ENCODE peak calls at places on chromosome 4, in ten cellular contexts. X, C, S, T, L, V, W, K, A and M are unnamed samples.

GRCh38 chr4:84985952-84986351 is 19.5 kb upstream of the WDFY3 start:
- DNase-seq in L (peak), S (no peak), C (no peak), T (no peak), W (no peak), V (no peak), K (no peak), X (no peak), A (no peak), M (no peak)

GRCh38 chr4:6620296-6620695 is 20.2 kb upstream of the MRFAP1 start:
- DNase-seq in V (no peak), T (no peak), C (peak), A (no peak), W (no peak), S (no peak), L (no peak), K (no peak), X (no peak), M (no peak)

GRCh38 chr4:168124008-168124641 is 31.8 kb downstream of the ANXA10 start:
- DNase-seq in C (no peak), A (no peak), V (no peak), X (no peak), W (no peak), T (no peak), K (no peak), S (no peak), L (peak), M (peak)

GRCh38 chr4:56460085-56460484 is 7.3 kb upstream of the SRP72 start:
- DNase-seq in A (no peak), L (no peak), X (no peak), V (no peak), S (no peak), K (no peak), W (no peak), T (no peak), C (no peak), M (no peak)

GRCh38 chr4:109996531-109996930 is 83.8 kb downstream of the EGF start:
- DNase-seq in K (no peak), V (no peak), C (no peak), S (no peak), T (no peak), W (no peak), X (no peak), A (no peak), L (no peak), M (no peak)

GRCh38 chr4:1216869-1217294 is 32.0 kb downstream of the CTBP1 start:
- DNase-seq in V (peak), W (no peak), S (no peak), K (no peak), X (no peak), L (no peak), A (no peak), T (no peak), C (peak), M (no peak)

GRCh38 chr4:25722964-25723363 is 67.3 kb downstream of the SLC34A2 start:
- DNase-seq in S (no peak), T (no peak), A (no peak), K (peak), X (no peak), V (no peak), L (no peak), W (no peak), C (no peak), M (no peak)

GRCh38 chr4:5654791-5655190 is 53.6 kb downstream of the EVC2 start:
- DNase-seq in L (no peak), W (no peak), A (peak), C (no peak), X (no peak), T (no peak), V (no peak), S (no peak), K (no peak), M (no peak)

GRCh38 chr4:47075919-47076318 is 44.6 kb downstream of the GABRB1 start:
- DNase-seq in L (no peak), T (no peak), S (no peak), A (no peak), V (no peak), C (no peak), K (no peak), X (no peak), W (no peak), M (no peak)

GRCh38 chr4:170134821-170135220 is 45.1 kb upstream of the AADAT start:
- DNase-seq in W (no peak), K (no peak), C (no peak), L (no peak), T (no peak), S (no peak), A (peak), X (no peak), V (peak), M (no peak)

GRCh38 chr4:125765936-125766335 is 451.2 kb downstream of the FAT4 start:
- DNase-seq in X (no peak), K (no peak), S (no peak), C (no peak), L (peak), V (no peak), W (no peak), T (no peak), A (no peak), M (no peak)

GRCh38 chr4:153573881-153574807 is 108.0 kb downstream of the TMEM131L start:
- DNase-seq in S (peak), T (no peak), X (no peak), V (peak), K (peak), L (peak), A (peak), C (peak), W (peak), M (peak)

GRCh38 chr4:87073187-87073569 is 138.4 kb downstream of the AFF1 start:
- DNase-seq in V (no peak), S (no peak), L (no peak), K (no peak), C (no peak), W (no peak), X (no peak), T (no peak), A (no peak), M (no peak)

GRCh38 chr4:33063238-33063637 is 2343.1 kb downstream of the PCDH7 start:
- DNase-seq in T (no peak), V (no peak), K (no peak), W (no peak), A (no peak), C (no peak), S (no peak), L (peak), X (no peak), M (no peak)

GRCh38 chr4:6873291-6873690 is 36.3 kb upstream of the TBC1D14 start:
- DNase-seq in K (no peak), S (no peak), T (no peak), X (no peak), C (no peak), L (no peak), W (no peak), V (no peak), A (no peak), M (no peak)

GRCh38 chr4:25981749-25982148 is 67.7 kb downstream of the SMIM20 start:
- DNase-seq in A (no peak), T (no peak), C (no peak), V (no peak), X (no peak), W (no peak), L (no peak), K (peak), S (no peak), M (no peak)

GRCh38 chr4:145481942-145482208 is 222 bp downstream of the SMAD1 start:
- DNase-seq in V (no peak), A (no peak), S (no peak), X (no peak), W (no peak), T (no peak), K (no peak), C (no peak), L (no peak), M (no peak)

GRCh38 chr4:145484240-145484846 is 2.7 kb downstream of the SMAD1 start:
- DNase-seq in X (no peak), L (no peak), T (no peak), S (no peak), V (no peak), W (no peak), K (no peak), A (no peak), C (no peak), M (no peak)

GRCh38 chr4:145480257-145480656 is 1.4 kb upstream of the SMAD1 start:
- DNase-seq in W (no peak), T (no peak), X (no peak), V (no peak), K (no peak), S (no peak), A (no peak), L (no peak), C (no peak), M (no peak)

GRCh38 chr4:145482209-145483021 is 762 bp downstream of the SMAD1 start:
- DNase-seq in X (no peak), V (peak), L (peak), W (peak), S (peak), C (peak), T (no peak), A (peak), K (peak), M (peak)

DNA sequence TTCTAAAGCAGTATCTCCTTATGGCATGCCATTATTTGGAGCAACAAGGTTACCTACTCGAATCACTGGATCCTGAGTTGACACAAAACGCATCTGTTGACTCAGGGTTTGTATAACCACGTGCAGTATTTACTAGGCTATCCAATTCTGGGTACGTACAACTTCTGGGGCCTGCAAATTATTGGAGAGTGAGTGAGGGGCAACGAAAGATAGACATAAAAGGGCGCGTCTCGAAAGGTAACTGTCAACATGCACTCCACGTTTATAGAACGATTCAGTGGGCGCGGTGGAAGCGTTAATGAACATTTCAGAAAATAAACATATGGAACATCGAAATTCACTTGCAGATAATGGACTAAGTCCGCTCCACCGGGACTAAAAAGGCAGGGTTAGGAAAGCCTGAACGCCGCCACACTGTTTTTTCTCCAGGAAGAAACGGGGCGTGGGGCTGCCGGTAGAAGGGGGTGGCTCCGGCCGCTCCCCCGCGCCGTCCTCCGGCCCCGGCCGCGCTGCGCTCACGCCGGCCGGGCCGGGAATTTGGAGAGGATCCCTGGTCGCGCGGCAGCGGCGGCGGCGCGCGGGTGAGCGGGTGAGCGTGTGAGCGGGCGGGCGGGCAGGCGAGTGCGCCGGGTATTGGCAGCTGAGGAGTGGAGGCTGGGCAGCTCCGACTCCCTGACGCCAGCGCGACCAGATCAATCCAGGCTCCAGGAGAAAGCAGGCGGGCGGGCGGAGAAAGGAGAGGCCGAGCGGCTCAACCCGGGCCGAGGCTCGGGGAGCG is at the start of gene SMAD1:
- DNase-seq in A (peak), K (peak), C (peak), T (no peak), L (peak), X (peak), S (peak), W (peak), V (peak), M (peak)
- TF ChIP-seq POLR2A in A (peak), K (no peak), C (no peak), T (peak), L (peak), X (no peak), S (peak), W (peak), V (peak), M (peak)

DNA sequence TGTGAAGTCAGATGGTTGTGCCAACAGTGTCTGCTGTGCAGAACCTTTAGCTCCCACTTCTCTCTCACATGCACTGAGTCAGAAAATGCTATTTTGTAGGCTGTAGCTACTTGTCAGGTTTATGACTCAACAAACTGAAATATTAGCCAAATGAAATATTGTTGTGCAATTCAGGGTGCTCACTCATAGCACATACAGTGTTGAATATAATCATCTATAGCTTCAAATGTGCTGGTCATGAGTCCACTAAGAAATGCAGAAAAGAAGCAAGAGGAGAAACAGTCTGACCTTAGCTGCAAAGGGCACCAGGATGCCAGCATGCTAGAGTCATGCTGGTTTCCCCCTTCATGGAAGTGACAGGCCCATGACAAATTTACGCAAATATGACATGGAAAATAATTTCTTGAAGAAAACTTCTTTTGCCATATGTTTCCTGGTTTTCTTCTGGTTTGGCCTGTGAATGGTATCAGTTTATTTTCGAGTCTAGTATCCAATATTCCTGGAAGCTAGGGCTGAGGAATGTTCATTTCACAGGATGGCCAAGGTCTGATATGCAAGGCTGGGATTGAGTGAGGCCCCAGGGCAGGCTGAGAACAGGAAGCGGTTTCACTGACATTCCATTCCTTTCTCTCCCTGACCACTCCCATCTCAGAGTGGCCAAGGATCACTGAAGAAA is 10.3 kb upstream of the CXCL2 start:
- DNase-seq in S (no peak), X (no peak), L (peak), V (peak), W (no peak), C (no peak), A (peak), T (no peak), K (peak), M (no peak)
- TF ChIP-seq POLR2A in S (no peak), X (no peak), L (peak), V (no peak), W (no peak), C (no peak), A (no peak), T (no peak), K (no peak), M (no peak)

GRCh38 chr4:94451669-94452475 is at the start of gene PDLIM5:
- DNase-seq in C (peak), W (peak), A (peak), T (peak), X (peak), K (peak), S (peak), L (peak), V (peak), M (peak)
- TF ChIP-seq POLR2A in C (no peak), W (peak), A (peak), T (peak), X (peak), K (no peak), S (peak), L (peak), V (peak), M (peak)

GRCh38 chr4:70992354-70992753 is 1.1 kb upstream of the DCK start:
- DNase-seq in V (peak), S (no peak), T (no peak), A (peak), W (no peak), L (no peak), K (no peak), X (no peak), C (no peak), M (no peak)

GRCh38 chr4:70994387-70995099 is 1.1 kb downstream of the DCK start:
- DNase-seq in K (no peak), T (no peak), L (no peak), S (no peak), A (no peak), X (no peak), W (no peak), C (no peak), V (no peak), M (no peak)

GRCh38 chr4:70994069-70994366 is 569 bp downstream of the DCK start:
- DNase-seq in L (no peak), W (no peak), A (no peak), T (no peak), S (no peak), C (no peak), V (no peak), X (peak), K (no peak), M (no peak)

GRCh38 chr4:70991596-70991995 is 1.9 kb upstream of the DCK start:
- DNase-seq in K (no peak), X (no peak), S (no peak), A (no peak), C (no peak), L (no peak), W (no peak), T (no peak), V (no peak), M (no peak)

GRCh38 chr4:70993181-70994068 is at the start of gene DCK:
- DNase-seq in T (peak), C (peak), V (peak), L (peak), W (peak), K (peak), A (peak), S (peak), X (peak), M (peak)
- TF ChIP-seq POLR2A in T (peak), C (no peak), V (peak), L (peak), W (peak), K (no peak), A (peak), S (peak), X (peak), M (peak)